ENCODE peak calls at places on chromosomes 13 and 19, in four cellular contexts. V, M, K and C are unnamed samples.

GRCh38 chr13:51832471-51833152 is 12.4 kb downstream of the TMEM272 start:
- DNase-seq in V (no peak), M (no peak), K (peak; percentile 39), C (no peak)

GRCh38 chr19:43901395-43902390 is 33.4 kb downstream of the ZNF45 start:
- DNase-seq in V (peak; percentile 87), M (peak; percentile 61), K (peak; percentile 78), C (peak; percentile 79)

GRCh38 chr19:33613601-33614000 is 8.2 kb upstream of the CHST8 start:
- DNase-seq in V (no peak), M (no peak), K (no peak), C (no peak)

GRCh38 chr13:87889241-87889640 is 218.1 kb downstream of the SLITRK5 start:
- DNase-seq in V (no peak), M (no peak), K (no peak), C (no peak)

GRCh38 chr19:34145741-34146202 is 26.5 kb upstream of the LSM14A start:
- DNase-seq in V (peak; percentile 73), M (no peak), K (peak; percentile 74), C (peak; percentile 49)

GRCh38 chr13:31092631-31093030 is 69.1 kb downstream of the HSPH1 start:
- DNase-seq in V (no peak), M (no peak), K (no peak), C (no peak)

GRCh38 chr19:44856438-44857083 is 10.5 kb downstream of the NECTIN2 start:
- DNase-seq in V (peak; percentile 53), M (no peak), K (no peak), C (no peak)

GRCh38 chr13:73937420-73937819 is 196.8 kb downstream of the KLF12 start:
- DNase-seq in V (no peak), M (no peak), K (no peak), C (no peak)

GRCh38 chr13:90531744-90532143 is 815.7 kb upstream of the MIR17HG start:
- DNase-seq in V (no peak), M (no peak), K (no peak), C (no peak)

GRCh38 chr19:19510432-19510831 is 4.9 kb downstream of the TSSK6 start:
- DNase-seq in V (no peak), M (no peak), K (no peak), C (no peak)

GRCh38 chr19:41189425-41190065 is 3.5 kb upstream of the CYP2S1 start:
- DNase-seq in V (no peak), M (no peak), K (no peak), C (no peak)

GRCh38 chr13:78067290-78067689 is 148.7 kb upstream of the EDNRB start:
- DNase-seq in V (no peak), M (no peak), K (no peak), C (no peak)

GRCh38 chr19:47613165-47614146 is 4.5 kb downstream of the BICRA start:
- DNase-seq in V (peak; percentile 25), M (no peak), K (peak; percentile 51), C (peak; percentile 80)

GRCh38 chr19:6260912-6261636 is 18.7 kb downstream of the MLLT1 start:
- DNase-seq in V (peak; percentile 54), M (no peak), K (peak; percentile 84), C (peak; percentile 81)

GRCh38 chr13:95349267-95349666 is 48.0 kb upstream of the ABCC4 start:
- DNase-seq in V (peak; percentile 53), M (no peak), K (no peak), C (no peak)

GRCh38 chr13:21971662-21972635 is 301.1 kb downstream of the FGF9 start:
- DNase-seq in V (no peak), M (no peak), K (no peak), C (no peak)

GRCh38 chr19:38949580-38950367 is 19.0 kb downstream of the MRPS12 start:
- DNase-seq in V (no peak), M (no peak), K (peak; percentile 99), C (peak; percentile 100)

GRCh38 chr19:46069841-46070341 is 29.1 kb upstream of the IGFL4 start:
- DNase-seq in V (no peak), M (no peak), K (no peak), C (no peak)

GRCh38 chr13:79999601-80000000 is 341.3 kb downstream of the SPRY2 start:
- DNase-seq in V (no peak), M (no peak), K (no peak), C (no peak)

GRCh38 chr19:11554160-11554559 is 4.9 kb downstream of the ELOF1 start:
- DNase-seq in V (no peak), M (peak; percentile 45), K (no peak), C (no peak)

GRCh38 chr19:16143399-16144215 is at the start of gene HSH2D:
- DNase-seq in V (no peak), M (peak; percentile 90), K (no peak), C (peak; percentile 73)

GRCh38 chr13:51328488-51328887 is 11.0 kb upstream of the SERPINE3 start:
- DNase-seq in V (no peak), M (no peak), K (no peak), C (peak; percentile 84)

GRCh38 chr13:20812890-20813289 is 39.1 kb upstream of the EEF1AKMT1 start:
- DNase-seq in V (no peak), M (no peak), K (no peak), C (no peak)

GRCh38 chr19:29793116-29793727 is 18.6 kb upstream of the CCNE1 start:
- DNase-seq in V (no peak), M (no peak), K (no peak), C (no peak)

GRCh38 chr13:95834134-95834765 is 157.3 kb downstream of the DNAJC3 start:
- DNase-seq in V (peak; percentile 61), M (peak; percentile 28), K (peak; percentile 69), C (peak; percentile 63)

GRCh38 chr13:65854431-65854830 is 1375.7 kb downstream of the PCDH9 start:
- DNase-seq in V (no peak), M (no peak), K (no peak), C (no peak)

GRCh38 chr13:65855276-65855675 is 1374.9 kb downstream of the PCDH9 start:
- DNase-seq in V (no peak), M (no peak), K (no peak), C (no peak)

GRCh38 chr13:65856464-65856863 is 1373.7 kb downstream of the PCDH9 start:
- DNase-seq in V (no peak), M (no peak), K (no peak), C (no peak)
- TF ChIP-seq USF1 in V (no peak), M (no peak), K (no peak), C (no peak)

GRCh38 chr13:36543671-36544070 is 111.4 kb downstream of the CCNA1 start:
- DNase-seq in V (no peak), M (no peak), K (no peak), C (no peak)
- TF ChIP-seq USF1 in V (no peak), M (no peak), K (no peak), C (no peak)

GRCh38 chr19:4052993-4053422 is 13.7 kb downstream of the ZBTB7A start:
- DNase-seq in V (no peak), M (no peak), K (no peak), C (no peak)
- TF ChIP-seq USF1 in V (no peak), M (no peak), K (no peak), C (no peak)

DNA sequence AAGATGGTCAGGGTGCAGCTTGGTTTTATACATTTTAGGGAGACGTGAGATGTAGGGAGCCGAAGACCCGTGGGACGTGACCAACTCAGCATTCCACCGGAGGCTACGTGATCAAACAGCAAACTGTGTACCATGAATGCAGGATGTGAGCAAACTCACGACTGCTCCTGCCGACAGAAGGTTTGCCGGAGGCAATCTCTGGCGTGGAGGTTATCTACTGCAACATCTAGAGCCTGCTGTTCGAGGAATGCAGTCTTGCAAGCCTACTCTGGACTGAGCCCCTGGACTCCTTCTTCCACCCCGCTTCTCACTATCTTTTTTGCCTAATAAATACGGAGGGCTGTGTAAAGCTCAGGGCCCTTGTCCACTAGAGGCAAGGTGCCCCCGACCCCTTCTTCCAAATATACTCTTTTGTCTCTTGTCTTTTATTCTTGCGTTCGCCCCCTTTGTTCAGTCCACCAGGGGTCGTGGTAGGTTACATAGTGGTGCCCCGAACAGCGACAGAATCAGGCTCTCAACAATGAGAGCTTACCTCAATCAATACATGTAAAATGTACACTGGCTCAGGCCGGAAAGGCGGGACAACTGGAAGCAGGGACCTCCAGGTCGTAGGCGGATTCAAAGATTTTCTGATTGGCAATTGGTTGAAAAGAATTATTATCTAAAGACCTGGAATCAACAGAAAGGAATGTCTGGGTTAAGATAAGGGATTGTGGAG is 8.9 kb upstream of the OR1I1 start:
- DNase-seq in V (peak; percentile 18), M (no peak), K (no peak), C (peak; percentile 34)
- TF ChIP-seq USF1 in V (no peak), M (no peak), K (no peak), C (no peak)

DNA sequence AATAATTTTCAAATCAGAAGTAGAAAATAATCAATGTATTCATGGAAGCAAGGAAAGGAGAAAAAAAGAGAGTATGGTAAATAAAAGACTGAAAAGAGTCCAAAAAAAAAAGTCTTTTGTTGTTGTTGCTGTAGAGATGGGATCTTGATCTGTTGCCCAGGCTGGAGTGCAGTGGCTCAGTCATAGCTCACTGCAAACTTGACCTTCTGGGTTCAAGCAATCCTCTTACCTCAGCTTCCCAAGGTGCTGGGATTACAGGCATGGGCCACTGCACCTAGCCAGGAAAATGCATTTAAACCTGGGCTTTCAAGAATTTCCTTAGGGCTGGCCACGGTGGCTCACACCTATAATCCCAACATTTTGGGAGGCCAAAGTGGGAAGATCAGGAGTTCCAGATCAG is 7.0 kb upstream of the MAP3K10 start:
- DNase-seq in V (no peak), M (no peak), K (no peak), C (no peak)
- TF ChIP-seq USF1 in V (no peak), M (no peak), K (no peak), C (no peak)

GRCh38 chr19:10061717-10062310 is 24.3 kb upstream of the SHFL start:
- DNase-seq in V (peak; percentile 52), M (no peak), K (no peak), C (peak; percentile 52)
- TF ChIP-seq USF1 in V (no peak), M (no peak), K (no peak), C (no peak)

DNA sequence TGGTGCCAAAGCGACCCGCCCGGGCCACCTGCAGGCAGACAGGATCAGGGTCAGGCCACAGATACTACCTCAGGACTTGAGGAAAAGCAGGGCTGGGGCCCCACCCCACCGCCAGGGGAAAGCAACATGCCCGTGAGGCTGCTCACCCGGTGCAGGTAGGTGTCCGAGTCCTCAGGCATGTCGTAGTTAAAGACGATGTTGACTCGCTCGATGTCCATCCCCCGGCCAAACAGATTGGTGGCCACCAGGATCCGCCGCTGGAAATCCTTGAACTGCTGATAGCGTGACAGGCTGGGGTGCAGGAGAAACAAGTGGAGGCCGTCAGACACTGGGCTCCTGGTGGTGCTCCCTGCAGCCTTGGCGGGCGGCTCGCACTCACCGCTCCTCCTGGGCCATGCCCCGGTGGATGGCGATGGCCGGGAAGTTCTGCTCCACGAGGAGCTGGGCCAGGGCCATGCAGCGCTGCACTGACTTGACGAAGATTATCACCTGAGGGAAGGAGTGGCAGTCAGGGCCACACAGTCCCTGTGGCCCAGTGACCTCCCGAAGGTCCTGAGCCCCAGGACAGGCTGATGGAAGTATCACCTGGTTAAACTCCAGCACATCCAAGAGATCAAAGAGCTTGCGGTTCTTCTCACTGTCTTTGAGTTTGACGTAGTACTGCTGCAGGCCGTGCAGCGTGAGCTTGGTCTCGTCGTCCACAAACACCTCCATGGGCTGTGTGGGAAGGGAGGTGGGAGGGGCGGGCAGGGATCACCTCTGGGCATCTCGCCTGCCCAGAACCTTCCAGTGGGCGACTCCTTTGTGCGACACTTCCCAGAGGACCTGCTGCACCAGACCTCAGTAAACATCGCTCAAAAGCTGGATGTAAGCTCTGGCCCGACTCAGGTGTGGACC is 9.7 kb downstream of the DDX39A start:
- DNase-seq in V (no peak), M (no peak), K (no peak), C (no peak)
- TF ChIP-seq USF1 in V (no peak), M (no peak), K (no peak), C (no peak)

GRCh38 chr19:959935-960502 is 24.1 kb upstream of the WDR18 start:
- DNase-seq in V (no peak), M (no peak), K (no peak), C (peak; percentile 66)
- TF ChIP-seq USF1 in V (no peak), M (no peak), K (no peak), C (no peak)